ENCODE peak calls at places on chromosomes 16 and 17, in nine cellular contexts. U is IMR-90; F is BJ; M is GM12878; W is fibroblast of mammary gland; O is fibroblast of lung; J is CD8-positive, alpha-beta T cell; Q is GM12864; C is fibroblast of the aortic adventitia. P is an unnamed sample.

GRCh38 chr17:81396722-81397313 is 1.6 kb downstream of the BAHCC1 start:
- DNase-seq in U (no peak), J (peak), W (peak), C (peak), Q (no peak), M (no peak), F (no peak), O (peak), P (peak)

GRCh38 chr17:60106377-60107059 is 27.8 kb upstream of the HEATR6 start:
- DNase-seq in F (no peak), M (no peak), W (peak), U (peak), J (no peak), Q (no peak), C (peak), O (peak), P (peak)

GRCh38 chr17:76541739-76542450 is 2.1 kb downstream of the PRCD start:
- DNase-seq in F (no peak), W (no peak), J (no peak), O (no peak), C (no peak), U (no peak), Q (no peak), M (no peak), P (no peak)

GRCh38 chr16:16051132-16051531 is 101.7 kb downstream of the ABCC1 start:
- DNase-seq in F (no peak), U (no peak), Q (no peak), O (no peak), C (no peak), W (no peak), J (no peak), M (no peak), P (no peak)

GRCh38 chr17:82835766-82836512 is 3.9 kb downstream of the ZNF750 start:
- DNase-seq in F (no peak), C (no peak), Q (no peak), U (no peak), J (no peak), O (no peak), W (no peak), M (no peak), P (no peak)

GRCh38 chr17:46962374-46962790 is 16.7 kb downstream of the RPRML start:
- DNase-seq in W (peak), F (no peak), C (peak), M (no peak), Q (no peak), O (peak), J (no peak), U (peak), P (peak)

GRCh38 chr17:36463916-36464764 is 22.3 kb upstream of the ZNHIT3 start:
- DNase-seq in F (no peak), W (peak), O (peak), U (peak), J (peak), Q (no peak), C (peak), M (no peak), P (peak)

GRCh38 chr16:30615358-30616076 is 5.3 kb upstream of the ZNF689 start:
- DNase-seq in F (no peak), J (peak), U (peak), Q (peak), C (peak), W (peak), O (no peak), M (no peak), P (peak)

GRCh38 chr16:65314246-65315003 is 192.6 kb upstream of the CDH11 start:
- DNase-seq in W (peak), O (peak), Q (no peak), U (peak), M (no peak), C (no peak), F (no peak), J (no peak), P (peak)

GRCh38 chr17:6669479-6670212 is 18.1 kb downstream of the C17orf100 start:
- DNase-seq in U (no peak), W (no peak), M (no peak), C (no peak), Q (no peak), O (no peak), F (no peak), J (no peak), P (no peak)

GRCh38 chr16:22141746-22142145 is 20.6 kb upstream of the SDR42E2 start:
- DNase-seq in O (no peak), U (peak), M (no peak), F (no peak), Q (no peak), C (peak), W (peak), J (no peak), P (peak)

GRCh38 chr16:75591001-75591852 is 25.0 kb downstream of the GABARAPL2 start:
- DNase-seq in C (peak), U (peak), W (peak), Q (no peak), F (peak), O (peak), M (no peak), J (no peak), P (peak)

GRCh38 chr17:74680941-74681340 is 31.8 kb downstream of the CD300LF start:
- DNase-seq in W (no peak), U (no peak), C (no peak), F (no peak), Q (no peak), M (no peak), J (no peak), O (no peak), P (no peak)
- H3K4me3 ChIP-seq in W (no peak), U (no peak), C (no peak), F (no peak), Q (no peak), M (no peak), J (no peak), O (no peak), P (no peak)

GRCh38 chr17:63436523-63437110 is 9.5 kb downstream of the CYB561 start:
- DNase-seq in F (no peak), C (peak), O (no peak), M (no peak), U (no peak), J (no peak), Q (no peak), W (peak), P (peak)

GRCh38 chr17:63437287-63438091 is 8.6 kb downstream of the CYB561 start:
- DNase-seq in F (no peak), M (no peak), J (no peak), C (peak), Q (no peak), W (peak), O (no peak), U (no peak), P (peak)

GRCh38 chr17:63435681-63436522 is 10.2 kb downstream of the CYB561 start:
- DNase-seq in Q (no peak), J (no peak), F (no peak), U (no peak), W (no peak), M (no peak), C (no peak), O (no peak), P (no peak)

GRCh38 chr17:63433746-63434591 is 12.1 kb downstream of the CYB561 start:
- DNase-seq in W (peak), Q (no peak), F (peak), O (peak), M (no peak), J (no peak), C (peak), U (peak), P (peak)

GRCh38 chr17:63434951-63435571 is 11.0 kb downstream of the CYB561 start:
- DNase-seq in M (no peak), O (peak), W (peak), F (no peak), C (peak), Q (no peak), J (peak), U (peak), P (no peak)
- TF ChIP-seq CTCF in M (no peak), O (no peak), W (peak), F (peak), C (peak), Q (peak), J (peak), U (peak), P (peak)

GRCh38 chr16:31715915-31716314 is 157.7 kb upstream of the ZNF267 start:
- DNase-seq in O (no peak), F (no peak), J (no peak), U (no peak), Q (no peak), W (no peak), C (no peak), M (no peak), P (no peak)

GRCh38 chr16:31712064-31712540 is 161.5 kb upstream of the ZNF267 start:
- DNase-seq in M (no peak), W (no peak), U (no peak), O (no peak), J (no peak), Q (no peak), C (no peak), F (no peak), P (no peak)

GRCh38 chr16:31713945-31714898 is 159.4 kb upstream of the ZNF267 start:
- DNase-seq in C (no peak), W (no peak), M (no peak), U (no peak), F (no peak), J (no peak), O (no peak), Q (no peak), P (no peak)

GRCh38 chr16:31713071-31713944 is 160.3 kb upstream of the ZNF267 start:
- DNase-seq in F (peak), C (peak), U (peak), J (peak), M (peak), O (peak), Q (peak), W (peak), P (peak)

DNA sequence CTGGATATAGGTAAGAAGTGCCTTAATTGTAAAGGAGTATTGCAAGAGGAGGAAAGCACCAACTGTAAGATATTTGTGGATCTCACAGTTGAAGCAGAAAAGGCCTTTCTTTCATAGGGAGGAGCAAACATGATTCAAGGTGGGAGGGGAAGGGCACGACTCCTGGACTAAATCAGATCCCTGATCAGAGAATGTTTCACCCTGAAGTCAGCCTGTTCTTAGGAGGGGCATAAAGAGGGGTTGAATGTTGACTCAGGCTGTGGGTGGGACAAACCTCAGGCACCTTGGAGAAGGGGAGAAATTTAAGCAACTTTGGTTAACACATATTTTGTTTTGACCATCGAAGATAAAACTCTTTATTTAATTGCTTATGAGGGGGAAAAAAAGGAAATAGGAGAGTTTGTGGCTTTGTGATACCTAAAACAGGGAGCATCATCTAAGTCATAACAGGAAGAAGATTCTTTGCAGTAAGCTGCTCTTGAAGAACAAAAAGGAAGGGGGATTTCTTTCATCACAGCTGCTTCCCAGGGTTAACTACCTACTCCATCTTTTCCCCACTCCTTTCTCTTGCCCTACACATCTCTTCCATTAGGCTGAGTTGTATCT is 158.6 kb upstream of the ZNF267 start:
- DNase-seq in O (no peak), C (no peak), M (no peak), J (no peak), Q (no peak), U (no peak), F (no peak), W (peak), P (no peak)
- H3K4me3 ChIP-seq in O (no peak), C (no peak), M (peak), J (no peak), Q (peak), U (no peak), F (no peak), W (no peak), P (no peak)

DNA sequence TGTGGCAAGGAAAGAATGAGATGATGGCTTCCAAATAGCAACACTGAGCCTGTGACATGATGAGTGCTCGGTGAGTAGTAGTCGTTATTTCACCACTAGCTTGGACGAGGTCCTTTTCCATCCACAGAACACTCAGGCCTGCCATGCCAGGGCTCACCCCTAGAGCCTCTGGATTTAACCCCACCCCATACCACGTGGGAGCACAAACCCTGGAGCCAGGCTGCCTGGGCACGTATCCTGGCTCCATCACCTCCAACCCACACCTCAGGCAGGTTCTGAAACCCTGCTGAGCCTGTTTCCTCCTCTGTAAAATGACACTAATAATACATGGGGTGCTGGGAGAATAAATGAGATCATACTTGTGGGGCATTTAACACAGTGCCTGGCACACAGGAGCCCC is 192.4 kb downstream of the KATNIP start:
- DNase-seq in W (no peak), M (no peak), F (no peak), U (no peak), J (no peak), Q (no peak), C (no peak), O (no peak), P (no peak)
- TF ChIP-seq CTCF in W (no peak), M (no peak), F (no peak), U (no peak), J (no peak), Q (no peak), C (no peak), O (no peak), P (no peak)

GRCh38 chr17:55727275-55727674 is 4.6 kb upstream of the TMEM100 start:
- DNase-seq in U (no peak), O (no peak), C (no peak), M (no peak), F (no peak), W (no peak), Q (no peak), J (no peak), P (no peak)
- H3K4me3 ChIP-seq in U (no peak), O (no peak), C (no peak), M (no peak), F (no peak), W (no peak), Q (no peak), J (no peak), P (no peak)

DNA sequence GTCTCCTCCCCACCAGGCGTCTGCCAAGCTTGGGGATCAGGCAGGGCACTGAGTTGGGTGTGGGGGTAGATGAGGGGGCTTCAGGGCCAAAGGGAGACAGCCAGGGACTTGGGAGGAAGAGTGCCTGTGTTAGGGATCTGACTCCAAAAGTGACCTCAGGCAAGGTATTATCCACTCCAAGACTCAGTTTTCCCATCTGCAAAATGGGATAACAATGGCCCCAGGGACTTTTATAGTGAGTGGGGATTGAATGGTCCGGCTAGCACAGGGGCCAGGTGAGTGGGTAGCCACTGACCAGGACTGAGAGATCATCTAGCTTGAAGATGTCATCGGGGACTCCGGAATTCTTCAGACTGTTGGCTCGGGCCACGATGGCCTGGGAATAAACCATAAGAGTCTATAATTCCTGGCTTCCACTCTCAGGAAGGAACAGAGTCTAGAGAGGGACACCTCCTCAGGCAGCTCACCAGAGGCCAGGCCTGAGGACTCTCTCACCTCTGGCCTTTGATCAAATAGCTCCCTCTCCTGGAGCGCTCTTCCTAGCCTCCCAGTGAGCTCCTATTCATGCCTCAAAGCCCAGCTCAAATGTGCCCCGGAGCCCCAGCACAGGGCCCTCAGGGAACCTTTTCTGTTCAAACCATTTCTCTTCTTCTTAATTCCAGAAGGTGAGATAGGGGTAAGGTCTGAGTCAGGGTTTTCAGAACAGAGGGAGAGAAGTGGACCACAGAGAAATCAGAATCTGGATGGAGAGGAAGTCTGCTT is 3.5 kb downstream of the FLII start:
- DNase-seq in J (no peak), O (no peak), F (no peak), M (no peak), W (no peak), Q (no peak), C (no peak), U (no peak), P (no peak)
- TF ChIP-seq CTCF in J (no peak), O (no peak), F (no peak), M (no peak), W (no peak), Q (no peak), C (no peak), U (no peak), P (no peak)